ENCODE peak calls at places on chromosomes 13 and 19, in nine cellular contexts. N, V, R, D, F, B, O, P and T are unnamed samples. For H3K4me1 and H3K36me3, the result is how much of the 10 kb centered on the place peaks cover.

GRCh38 chr19:46546194-46546896 is 50.7 kb upstream of the PNMA8B start:
- DNase-seq in V (peak), B (peak), R (no peak), N (no peak), P (no peak), F (no peak), O (peak), D (no peak), T (no peak)

GRCh38 chr19:49906879-49907564 is 10.3 kb upstream of the IL4I1 start:
- DNase-seq in B (no peak), D (no peak), V (no peak), R (no peak), P (no peak), F (no peak), N (no peak), O (no peak), T (peak)

GRCh38 chr19:55341191-55342043 is 1.7 kb downstream of the KMT5C start:
- DNase-seq in N (peak), D (peak), O (peak), F (peak), P (peak), V (peak), B (peak), R (peak), T (peak)

GRCh38 chr19:41194157-41194552 is 1.1 kb downstream of the CYP2S1 start:
- DNase-seq in V (no peak), R (no peak), F (no peak), O (no peak), D (no peak), P (no peak), B (peak), N (no peak), T (no peak)

GRCh38 chr13:99393791-99394735 is 86.9 kb upstream of the GPR183 start:
- DNase-seq in D (no peak), V (peak), F (no peak), O (no peak), P (no peak), R (no peak), B (no peak), N (no peak), T (no peak)

GRCh38 chr19:13613447-13613846 is 107.2 kb upstream of the CACNA1A start:
- DNase-seq in O (no peak), R (peak), F (no peak), D (no peak), N (no peak), P (no peak), B (no peak), V (no peak), T (no peak)

GRCh38 chr19:14478113-14478545 is 3.0 kb upstream of the PTGER1 start:
- DNase-seq in P (no peak), O (no peak), D (no peak), V (no peak), B (no peak), R (no peak), N (no peak), F (no peak), T (no peak)

GRCh38 chr19:8028951-8029491 is 23.5 kb upstream of the CCL25 start:
- DNase-seq in V (no peak), R (no peak), N (no peak), P (no peak), D (no peak), F (no peak), O (no peak), B (peak), T (no peak)

GRCh38 chr19:42113641-42114348 is 18.5 kb downstream of the POU2F2 start:
- DNase-seq in B (peak), P (no peak), D (no peak), O (no peak), F (no peak), R (peak), V (peak), N (no peak), T (peak)

GRCh38 chr13:66106246-66106645 is 1123.9 kb downstream of the PCDH9 start:
- DNase-seq in N (no peak), R (no peak), B (no peak), V (no peak), O (no peak), P (no peak), D (no peak), F (no peak), T (no peak)

GRCh38 chr19:40348961-40349507 is 539 bp downstream of the PLD3 start:
- DNase-seq in V (no peak), D (no peak), O (no peak), R (no peak), P (no peak), N (no peak), F (no peak), B (peak), T (no peak)

GRCh38 chr13:68697551-68697950 is 1410.1 kb upstream of the ATXN8OS start:
- DNase-seq in B (no peak), V (no peak), N (no peak), P (no peak), F (no peak), D (no peak), R (no peak), O (no peak), T (no peak)

GRCh38 chr13:107351305-107351704 is 783.4 kb upstream of the ARGLU1 start:
- DNase-seq in R (no peak), N (no peak), F (no peak), B (peak), P (no peak), V (no peak), D (no peak), O (no peak), T (no peak)

GRCh38 chr19:45477713-45478453 is 10.1 kb downstream of the FOSB start:
- DNase-seq in R (peak), V (no peak), P (no peak), D (peak), F (no peak), B (no peak), O (no peak), N (no peak), T (no peak)

GRCh38 chr19:57613941-57614743 is at the start of gene ZNF134:
- DNase-seq in D (peak), R (peak), N (peak), V (peak), P (peak), B (peak), O (peak), F (peak), T (peak)

GRCh38 chr19:35797663-35798062 is 15.0 kb downstream of the PRODH2 start:
- DNase-seq in R (no peak), V (no peak), B (peak), N (no peak), O (no peak), P (no peak), F (no peak), D (no peak), T (no peak)

GRCh38 chr13:108705031-108705430 is 75.6 kb downstream of the MYO16 start:
- DNase-seq in N (no peak), F (no peak), V (no peak), R (no peak), P (no peak), D (no peak), O (no peak), B (no peak), T (no peak)

GRCh38 chr19:48290923-48291700 is 21.2 kb downstream of the ZNF114 start:
- DNase-seq in V (peak), N (peak), B (peak), F (peak), O (peak), P (peak), D (peak), R (peak), T (peak)

GRCh38 chr13:111326621-111326965 is 6.2 kb downstream of the TEX29 start:
- DNase-seq in V (peak), P (no peak), R (no peak), F (no peak), O (no peak), N (no peak), B (no peak), D (no peak), T (no peak)

GRCh38 chr19:53881482-53882390 is at the start of gene PRKCG:
- DNase-seq in P (peak), O (peak), N (peak), D (peak), F (peak), R (peak), V (no peak), B (peak), T (no peak)

GRCh38 chr19:53878786-53879144 is 3.2 kb upstream of the PRKCG start:
- DNase-seq in B (no peak), F (no peak), O (no peak), V (no peak), R (no peak), D (no peak), P (no peak), N (no peak), T (no peak)

GRCh38 chr19:53879145-53880037 is 2.6 kb upstream of the PRKCG start:
- DNase-seq in O (peak), D (peak), V (peak), N (peak), R (peak), P (peak), F (peak), B (peak), T (peak)

GRCh38 chr19:53882391-53883050 is 524 bp downstream of the PRKCG start:
- DNase-seq in O (no peak), N (no peak), D (no peak), P (no peak), V (no peak), B (peak), F (no peak), R (no peak), T (no peak)

GRCh38 chr19:53880716-53881481 is 1.1 kb upstream of the PRKCG start:
- DNase-seq in D (no peak), N (no peak), R (no peak), O (no peak), B (peak), V (no peak), P (no peak), F (no peak), T (no peak)
- H3K4me1 ChIP-seq in D (half or more), N (under half), R (under half), O (under half), B (under half), V (under half), P (half or more), F (half or more), T (under half)

DNA sequence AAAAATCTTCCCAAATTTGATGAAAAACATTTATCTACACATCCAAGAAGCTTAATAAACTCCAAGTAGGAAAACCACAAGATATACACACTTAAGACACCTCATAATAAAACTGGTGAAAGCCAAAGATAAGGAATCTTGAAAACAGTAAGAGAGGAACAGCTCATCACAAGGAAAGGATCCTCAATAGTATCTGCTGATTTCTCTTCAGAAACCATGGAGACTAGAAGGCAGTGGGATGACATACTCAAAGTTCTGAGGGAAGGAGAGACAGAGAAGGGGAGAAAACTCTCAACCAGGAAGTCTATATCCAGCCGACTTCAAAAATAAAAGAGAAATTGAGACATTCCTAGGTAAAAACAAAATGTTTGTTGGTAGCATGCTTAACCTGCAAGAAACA is 45.7 kb downstream of the LNX2 start:
- DNase-seq in O (no peak), R (no peak), P (no peak), N (no peak), V (no peak), F (no peak), D (no peak), B (no peak), T (no peak)
- H3K27ac ChIP-seq in O (no peak), R (no peak), P (no peak), N (no peak), V (no peak), F (no peak), D (no peak), B (no peak), T (no peak)

GRCh38 chr19:18637644-18638630 is 1.1 kb downstream of the KLHL26 start:
- DNase-seq in P (no peak), D (no peak), B (peak), F (no peak), N (no peak), V (no peak), O (no peak), R (no peak), T (no peak)
- H3K36me3 ChIP-seq in P (under half), D (under half), B (under half), F (under half), N (under half), V (under half), O (under half), R (under half), T (under half)

GRCh38 chr13:98182589-98182988 is 5.5 kb upstream of the RNF113B start:
- DNase-seq in B (no peak), F (no peak), V (no peak), N (no peak), D (no peak), P (no peak), O (no peak), R (no peak), T (no peak)
- H3K4me1 ChIP-seq in B (under half), F (under half), V (under half), N (under half), D (under half), P (under half), O (under half), R (under half), T (under half)

GRCh38 chr13:33251131-33251629 is 34.4 kb downstream of the STARD13 start:
- DNase-seq in O (no peak), N (no peak), P (no peak), D (no peak), R (no peak), B (no peak), F (no peak), V (no peak), T (peak)
- H3K27ac ChIP-seq in O (peak), N (peak), P (no peak), D (no peak), R (no peak), B (no peak), F (no peak), V (no peak), T (peak)

DNA sequence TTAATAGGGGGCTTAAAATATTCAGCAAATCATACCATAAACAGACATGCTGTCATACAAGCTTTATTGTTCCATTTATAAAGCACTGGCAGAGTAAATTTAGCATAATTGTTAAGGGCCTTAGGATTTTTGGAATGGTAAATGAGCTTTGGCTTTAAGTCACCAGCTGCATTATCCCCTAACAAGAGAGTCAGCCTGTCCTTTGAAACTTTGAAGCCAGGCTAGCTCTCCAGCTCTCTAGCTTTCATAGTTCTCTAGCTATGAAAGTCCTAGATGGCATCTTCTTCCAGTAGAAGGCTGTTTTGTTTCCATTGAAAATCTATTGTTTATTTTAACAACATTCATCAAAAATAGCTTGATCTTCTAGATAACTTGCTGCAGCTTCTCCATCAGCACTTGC is 420.8 kb upstream of the GPC6 start:
- DNase-seq in O (no peak), B (no peak), R (no peak), F (no peak), D (no peak), N (no peak), V (no peak), P (no peak), T (no peak)
- H3K36me3 ChIP-seq in O (under half), B (under half), R (under half), F (under half), D (under half), N (under half), V (under half), P (under half), T (under half)